ENCODE peak calls at places on chromosomes 4 and X, in five cellular contexts. One of them, this sample, is unnamed.

GRCh38 chrX:22952011-22952410 is 47.7 kb upstream of the DDX53 start:
- DNase-seq in effector CD4-positive, alpha-beta T cell: no peak
- DNase-seq in T-helper 17 cell: no peak
- DNase-seq in posterior vena cava: no peak
- DNase-seq in cardiac fibroblast: peak; percentile 53
- DNase-seq in this sample: no peak

GRCh38 chr4:106594291-106594952 is 225.8 kb upstream of the GIMD1 start:
- DNase-seq in effector CD4-positive, alpha-beta T cell: no peak
- DNase-seq in T-helper 17 cell: no peak
- DNase-seq in posterior vena cava: no peak
- DNase-seq in cardiac fibroblast: no peak
- DNase-seq in this sample: no peak

GRCh38 chr4:121227254-121227867 is 63.2 kb upstream of the TNIP3 start:
- DNase-seq in effector CD4-positive, alpha-beta T cell: no peak
- DNase-seq in T-helper 17 cell: no peak
- DNase-seq in posterior vena cava: no peak
- DNase-seq in cardiac fibroblast: no peak
- DNase-seq in this sample: no peak

GRCh38 chr4:123600921-123601904 is 204.6 kb downstream of the SPRY1 start:
- DNase-seq in effector CD4-positive, alpha-beta T cell: no peak
- DNase-seq in T-helper 17 cell: no peak
- DNase-seq in posterior vena cava: no peak
- DNase-seq in cardiac fibroblast: no peak
- DNase-seq in this sample: no peak

GRCh38 chrX:9873952-9874351 is 87.7 kb downstream of the SHROOM2 start:
- DNase-seq in effector CD4-positive, alpha-beta T cell: peak; percentile 9
- DNase-seq in T-helper 17 cell: peak; percentile 12
- DNase-seq in posterior vena cava: no peak
- DNase-seq in cardiac fibroblast: no peak
- DNase-seq in this sample: peak; percentile 58

GRCh38 chrX:345020-345925 is 26.7 kb upstream of the GTPBP6 start:
- DNase-seq in effector CD4-positive, alpha-beta T cell: no peak
- DNase-seq in T-helper 17 cell: no peak
- DNase-seq in posterior vena cava: peak; percentile 78
- DNase-seq in cardiac fibroblast: no peak
- DNase-seq in this sample: peak; percentile 16

GRCh38 chr4:73452953-73453700 is 17.1 kb downstream of the AFP start:
- DNase-seq in effector CD4-positive, alpha-beta T cell: no peak
- DNase-seq in T-helper 17 cell: no peak
- DNase-seq in posterior vena cava: no peak
- DNase-seq in cardiac fibroblast: no peak
- DNase-seq in this sample: no peak

GRCh38 chr4:176406297-176406696 is 86.5 kb downstream of the SPCS3 start:
- DNase-seq in effector CD4-positive, alpha-beta T cell: no peak
- DNase-seq in T-helper 17 cell: no peak
- DNase-seq in posterior vena cava: no peak
- DNase-seq in cardiac fibroblast: no peak
- DNase-seq in this sample: no peak

GRCh38 chr4:53064609-53065008 is 202.5 kb downstream of the RASL11B start:
- DNase-seq in effector CD4-positive, alpha-beta T cell: no peak
- DNase-seq in T-helper 17 cell: no peak
- DNase-seq in posterior vena cava: no peak
- DNase-seq in cardiac fibroblast: no peak
- DNase-seq in this sample: no peak

GRCh38 chrX:130124577-130124976 is 14.3 kb upstream of the ELF4 start:
- DNase-seq in effector CD4-positive, alpha-beta T cell: no peak
- DNase-seq in T-helper 17 cell: no peak
- DNase-seq in posterior vena cava: no peak
- DNase-seq in cardiac fibroblast: no peak
- DNase-seq in this sample: no peak

This sample was measured in glutamatergic neuron.